ENCODE peak calls at places on chromosomes 13 and 19, in eight cellular contexts. I is cardiac fibroblast, P is progenitor cell of endocrine pancreas, L is MCF 10A, Z is right lobe of liver, D is IMR-90, B is AG09319, J is uterus. S is an unnamed sample.

GRCh38 chr13:42547615-42548014 is 26.3 kb upstream of the TNFSF11 start:
- DNase-seq in Z (no peak), D (no peak), J (no peak), P (no peak), I (no peak), L (no peak), B (no peak), S (no peak)

GRCh38 chr13:99265162-99265822 is 7.1 kb upstream of the GPR18 start:
- DNase-seq in I (no peak), L (no peak), D (no peak), J (no peak), P (no peak), Z (no peak), B (no peak), S (no peak)

GRCh38 chr19:2494447-2495129 is 18.7 kb downstream of the GADD45B start:
- DNase-seq in I (peak), Z (peak), J (peak), B (no peak), L (peak), P (peak), D (peak), S (no peak)

GRCh38 chr13:112997188-112998135 is 28.4 kb downstream of the MCF2L start:
- DNase-seq in B (no peak), P (no peak), D (no peak), I (no peak), Z (no peak), L (no peak), J (no peak), S (no peak)

GRCh38 chr13:95246292-95247082 is 54.8 kb downstream of the ABCC4 start:
- DNase-seq in D (no peak), I (no peak), P (no peak), B (no peak), L (peak), Z (no peak), J (no peak), S (no peak)

GRCh38 chr19:1170938-1171754 is 2.9 kb downstream of the SBNO2 start:
- DNase-seq in I (no peak), J (no peak), D (no peak), Z (no peak), L (no peak), B (no peak), P (no peak), S (no peak)

GRCh38 chr13:43473437-43473836 is 313.3 kb downstream of the ENOX1 start:
- DNase-seq in L (no peak), B (no peak), P (no peak), I (peak), J (no peak), D (no peak), Z (no peak), S (no peak)

GRCh38 chr19:55681131-55682087 is 6.4 kb downstream of the EPN1 start:
- DNase-seq in P (no peak), B (no peak), Z (no peak), J (no peak), L (no peak), I (no peak), D (peak), S (no peak)

GRCh38 chr19:34324320-34324719 is 40.7 kb upstream of the GPI start:
- DNase-seq in D (no peak), L (no peak), B (no peak), P (no peak), J (no peak), I (no peak), Z (no peak), S (no peak)

GRCh38 chr13:112812306-112813034 is 122.6 kb downstream of the ATP11A start:
- DNase-seq in I (peak), J (peak), P (no peak), L (no peak), D (no peak), B (no peak), Z (no peak), S (peak)

GRCh38 chr19:33390908-33391630 is 17.6 kb downstream of the CEBPG start:
- DNase-seq in B (no peak), I (no peak), J (no peak), Z (peak), D (no peak), P (no peak), L (no peak), S (no peak)

GRCh38 chr13:44768233-44768632 is 192.1 kb upstream of the TSC22D1 start:
- DNase-seq in P (no peak), I (peak), B (no peak), Z (no peak), J (no peak), D (no peak), L (no peak), S (no peak)

GRCh38 chr13:99033814-99034213 is 56.0 kb upstream of the DOCK9 start:
- DNase-seq in Z (no peak), J (no peak), L (peak), B (no peak), P (no peak), I (peak), D (peak), S (no peak)

GRCh38 chr19:710767-711166 is 2.0 kb downstream of the PALM start:
- DNase-seq in I (no peak), B (no peak), D (no peak), Z (no peak), J (no peak), P (no peak), L (no peak), S (peak)

GRCh38 chr19:3275583-3276340 is 51.3 kb downstream of the CELF5 start:
- DNase-seq in I (peak), B (peak), P (peak), J (peak), D (peak), Z (peak), L (peak), S (peak)

GRCh38 chr13:48954086-48954485 is 21.6 kb upstream of the FNDC3A start:
- DNase-seq in B (no peak), I (peak), Z (no peak), D (peak), P (no peak), J (no peak), L (peak), S (no peak)

GRCh38 chr19:51027126-51027806 is 850 bp upstream of the KLK11 start:
- DNase-seq in J (no peak), L (no peak), Z (no peak), B (no peak), D (no peak), I (no peak), P (no peak), S (no peak)

GRCh38 chr19:49436381-49437017 is 4.8 kb downstream of the SLC17A7 start:
- DNase-seq in B (no peak), I (no peak), D (no peak), J (no peak), P (no peak), L (no peak), Z (no peak), S (peak)

GRCh38 chr13:98889419-98890079 is 88.3 kb downstream of the DOCK9 start:
- DNase-seq in J (no peak), Z (no peak), L (no peak), B (no peak), D (no peak), I (no peak), P (no peak), S (no peak)

GRCh38 chr19:46624958-46625661 is at the start of gene PTGIR:
- DNase-seq in D (peak), Z (no peak), J (peak), I (peak), P (no peak), B (peak), L (peak), S (no peak)

GRCh38 chr19:48194041-48194871 is 23.8 kb downstream of the ZSWIM9 start:
- DNase-seq in I (peak), Z (peak), D (peak), L (peak), J (no peak), B (no peak), P (no peak), S (no peak)

GRCh38 chr19:37980419-37980975 is 73.5 kb downstream of the SIPA1L3 start:
- DNase-seq in Z (no peak), I (no peak), D (no peak), B (no peak), J (no peak), P (no peak), L (no peak), S (no peak)

GRCh38 chr19:10316229-10317044 is 622 bp upstream of the FDX2 start:
- DNase-seq in D (no peak), I (no peak), J (no peak), P (no peak), L (no peak), B (no peak), Z (no peak), S (no peak)

GRCh38 chr19:5948697-5949564 is 29.0 kb downstream of the RANBP3 start:
- DNase-seq in B (no peak), P (no peak), I (peak), D (no peak), Z (no peak), L (no peak), J (no peak), S (no peak)

GRCh38 chr19:2993579-2993978 is 16.2 kb downstream of the TLE6 start:
- DNase-seq in J (no peak), L (no peak), Z (no peak), D (no peak), I (no peak), P (no peak), B (no peak), S (no peak)

GRCh38 chr19:6740589-6741348 is 1.3 kb downstream of the TRIP10 start:
- DNase-seq in J (peak), D (peak), L (peak), P (peak), B (no peak), I (peak), Z (no peak), S (peak)

GRCh38 chr19:19547674-19548345 is 9.7 kb downstream of the CILP2 start:
- DNase-seq in B (no peak), L (no peak), J (no peak), D (no peak), Z (no peak), I (no peak), P (no peak), S (no peak)

GRCh38 chr19:45607071-45608029 is 5.3 kb upstream of the GPR4 start:
- DNase-seq in P (peak), L (peak), D (peak), B (peak), Z (peak), J (peak), I (peak), S (peak)

GRCh38 chr13:26529441-26529840 is 28.0 kb upstream of the WASF3 start:
- DNase-seq in J (no peak), I (peak), L (peak), P (peak), B (peak), D (peak), Z (no peak), S (no peak)

GRCh38 chr13:42610623-42611022 is 36.7 kb downstream of the TNFSF11 start:
- DNase-seq in I (no peak), L (no peak), Z (no peak), D (no peak), B (no peak), J (no peak), P (no peak), S (no peak)

GRCh38 chr13:101841687-101842086 is 389.2 kb downstream of the ITGBL1 start:
- DNase-seq in Z (no peak), I (no peak), L (no peak), P (no peak), B (no peak), D (no peak), J (no peak), S (no peak)

GRCh38 chr19:55643003-55643732 is at the start of gene ZNF581:
- DNase-seq in J (peak), L (peak), D (peak), I (peak), Z (peak), B (peak), P (peak), S (peak)

GRCh38 chr13:86838411-86839120 is 832.6 kb upstream of the SLITRK5 start:
- DNase-seq in P (no peak), Z (no peak), B (no peak), J (no peak), I (no peak), L (no peak), D (no peak), S (no peak)

GRCh38 chr13:27927444-27928352 is 7.9 kb downstream of the PDX1 start:
- DNase-seq in P (no peak), L (no peak), B (no peak), J (no peak), D (no peak), Z (no peak), I (no peak), S (peak)

GRCh38 chr13:110715395-110716234 is 2.1 kb downstream of the ING1 start:
- DNase-seq in B (peak), I (peak), L (peak), Z (peak), J (peak), P (peak), D (peak), S (peak)
- TF ChIP-seq CTCF in B (peak), I (no peak), L (peak), Z (no peak), J (no peak), P (peak), D (no peak), S (no peak)

GRCh38 chr13:40992678-40993077 is 26.4 kb downstream of the ELF1 start:
- DNase-seq in J (no peak), Z (no peak), L (no peak), P (no peak), I (peak), B (no peak), D (no peak), S (no peak)
- TF ChIP-seq CTCF in J (no peak), Z (no peak), L (peak), P (no peak), I (no peak), B (no peak), D (no peak), S (no peak)

GRCh38 chr19:13151605-13152355 is 1.6 kb downstream of the IER2 start:
- DNase-seq in J (peak), B (peak), L (peak), D (peak), Z (peak), P (peak), I (peak), S (peak)
- TF ChIP-seq CTCF in J (peak), B (peak), L (no peak), D (peak), Z (no peak), P (peak), I (no peak), S (no peak)

GRCh38 chr19:35615036-35615435 is 2.5 kb downstream of the HAUS5 start:
- DNase-seq in B (no peak), D (no peak), P (no peak), L (no peak), I (no peak), J (no peak), Z (no peak), S (no peak)

GRCh38 chr19:35612224-35612558 is 344 bp upstream of the HAUS5 start:
- DNase-seq in L (no peak), Z (no peak), D (no peak), I (no peak), P (no peak), B (no peak), J (no peak), S (no peak)

GRCh38 chr19:35612559-35613321 is at the start of gene HAUS5:
- DNase-seq in D (peak), L (peak), B (peak), P (peak), Z (peak), J (peak), I (peak), S (peak)

GRCh38 chr19:35609881-35610353 is 2.6 kb upstream of the HAUS5 start:
- DNase-seq in B (no peak), P (no peak), J (no peak), I (no peak), L (no peak), Z (no peak), D (no peak), S (no peak)

GRCh38 chr19:35613574-35613973 is 1.0 kb downstream of the HAUS5 start:
- DNase-seq in P (no peak), I (no peak), D (no peak), L (no peak), Z (no peak), B (no peak), J (no peak), S (no peak)
- TF ChIP-seq CTCF in P (no peak), I (no peak), D (no peak), L (no peak), Z (no peak), B (no peak), J (no peak), S (no peak)

GRCh38 chr19:53365134-53365898 is at the start of gene ZNF525:
- DNase-seq in P (peak), J (peak), L (peak), D (peak), B (peak), I (peak), Z (peak), S (peak)
- TF ChIP-seq CTCF in P (peak), J (no peak), L (peak), D (peak), B (no peak), I (no peak), Z (no peak), S (peak)

DNA sequence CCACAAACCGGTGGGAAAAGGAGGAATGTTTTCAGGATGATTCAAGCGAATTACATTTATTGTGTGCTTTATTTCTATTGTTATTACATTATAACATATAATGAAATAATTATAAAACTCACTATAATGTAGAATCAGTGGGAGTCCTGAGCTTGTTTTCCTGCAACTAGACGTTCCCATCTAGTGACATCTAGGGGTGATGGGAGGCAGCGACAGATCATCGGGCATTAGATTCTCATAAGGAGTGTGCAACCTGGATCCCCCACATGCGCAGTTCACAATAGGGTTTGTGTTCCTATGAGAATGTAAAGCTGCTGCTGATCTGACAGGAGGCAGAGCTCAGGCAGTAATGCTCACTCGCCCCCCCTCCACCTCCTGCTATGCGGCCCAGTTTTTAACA is 54.5 kb downstream of the SPTBN4 start:
- DNase-seq in P (no peak), L (peak), D (peak), I (peak), J (no peak), B (no peak), Z (no peak), S (no peak)
- TF ChIP-seq CTCF in P (peak), L (peak), D (peak), I (peak), J (no peak), B (peak), Z (peak), S (no peak)

GRCh38 chr13:19888799-19889198 is 25.4 kb upstream of the ZMYM5 start:
- DNase-seq in B (no peak), L (peak), I (peak), D (peak), Z (no peak), P (no peak), J (no peak), S (no peak)
- TF ChIP-seq CTCF in B (peak), L (peak), I (no peak), D (peak), Z (peak), P (no peak), J (peak), S (no peak)

GRCh38 chr13:45879666-45880065 is 28.1 kb upstream of the SIAH3 start:
- DNase-seq in B (no peak), I (no peak), Z (peak), P (no peak), J (peak), D (no peak), L (peak), S (peak)
- TF ChIP-seq CTCF in B (no peak), I (peak), Z (peak), P (peak), J (no peak), D (no peak), L (peak), S (no peak)

DNA sequence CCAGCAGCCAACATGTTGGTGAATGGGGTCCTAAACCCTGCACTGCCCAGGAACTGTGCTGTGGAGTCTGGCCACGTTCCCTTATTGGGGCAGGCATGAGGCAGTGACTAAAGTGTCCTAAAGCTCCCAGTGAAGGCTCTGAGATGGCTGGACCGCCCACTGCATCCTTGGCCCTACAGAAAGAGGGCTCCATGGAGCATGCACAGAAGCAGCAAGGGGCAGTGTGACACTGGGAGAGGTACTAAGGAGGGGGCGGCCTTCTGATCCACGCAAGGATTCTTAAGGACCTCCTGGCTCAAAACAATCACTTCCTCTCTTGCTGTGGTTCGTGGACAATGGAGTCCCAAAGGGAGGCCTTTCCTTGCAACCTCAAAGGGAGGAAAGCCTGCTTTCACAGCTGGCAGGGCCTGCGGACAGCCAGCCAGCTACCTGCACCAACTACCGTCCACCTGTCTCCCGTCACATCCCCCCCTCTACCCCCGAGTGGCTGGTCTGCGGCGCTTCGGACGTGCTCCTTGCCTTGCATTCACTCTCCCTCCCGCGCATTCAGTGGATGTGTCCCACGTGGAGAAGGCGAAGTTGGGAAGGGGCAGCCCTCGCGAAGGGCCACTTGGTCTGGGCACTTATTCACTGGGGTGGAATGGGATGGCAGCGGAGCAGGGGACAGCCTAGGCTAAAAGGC is 63.9 kb upstream of the STARD13 start:
- DNase-seq in B (no peak), L (no peak), P (no peak), Z (no peak), D (no peak), I (no peak), J (peak), S (peak)
- TF ChIP-seq CTCF in B (no peak), L (no peak), P (no peak), Z (no peak), D (no peak), I (peak), J (no peak), S (no peak)